ENCODE peak calls at places on chromosomes 7 and 10, in four cellular contexts. O is lower leg skin, A is mesenchymal stem cell, Y is H9. C is an unnamed sample.

GRCh38 chr7:73842248-73842895 is at the start of gene METTL27:
- DNase-seq in O (peak; percentile 99), A (peak; percentile 94), Y (peak; percentile 97), C (peak; percentile 93)

GRCh38 chr10:21097926-21098355 is 200.8 kb upstream of the NEBL start:
- DNase-seq in O (no peak), A (no peak), Y (no peak), C (no peak)

GRCh38 chr7:33423646-33424020 is 294.3 kb downstream of the BBS9 start:
- DNase-seq in O (no peak), A (no peak), Y (no peak), C (peak; percentile 4)

GRCh38 chr7:76146374-76146773 is 55.3 kb upstream of the SRRM3 start:
- DNase-seq in O (no peak), A (no peak), Y (no peak), C (no peak)

GRCh38 chr10:114822771-114823463 is 1.3 kb downstream of the FHIP2A start:
- DNase-seq in O (no peak), A (peak; percentile 77), Y (no peak), C (peak; percentile 52)

GRCh38 chr10:65571011-65571570 is 1354.7 kb upstream of the LRRTM3 start:
- DNase-seq in O (no peak), A (peak; percentile 9), Y (peak; percentile 34), C (peak; percentile 15)

GRCh38 chr7:111266613-111267012 is 175.7 kb downstream of the LRRN3 start:
- DNase-seq in O (no peak), A (peak; percentile 71), Y (no peak), C (peak; percentile 74)

GRCh38 chr10:133318494-133319127 is 9.9 kb downstream of the ZNF511 start:
- DNase-seq in O (peak; percentile 89), A (peak; percentile 70), Y (peak; percentile 87), C (peak; percentile 63)

GRCh38 chr10:68792115-68792514 is 35.2 kb upstream of the STOX1 start:
- DNase-seq in O (no peak), A (peak; percentile 35), Y (no peak), C (no peak)